ENCODE peak calls at places on chromosomes 2 and 18, in ten cellular contexts. A, O, U, H, T, P, Q, F, S and L are unnamed samples.

GRCh38 chr2:58734365-58734764 is 493.2 kb upstream of the FANCL start:
- DNase-seq in P (no peak), A (no peak), O (no peak), Q (no peak), F (no peak), H (peak), S (peak), U (no peak), T (no peak), L (peak)

GRCh38 chr2:64049633-64050220 is 30.5 kb upstream of the VPS54 start:
- DNase-seq in Q (no peak), A (no peak), F (peak), H (peak), S (peak), T (peak), U (peak), O (no peak), P (peak), L (peak)

GRCh38 chr2:73836141-73836943 is 7.6 kb downstream of the STAMBP start:
- DNase-seq in Q (no peak), O (peak), U (no peak), S (no peak), A (no peak), H (no peak), F (no peak), T (no peak), P (no peak), L (no peak)

GRCh38 chr2:172442072-172442895 is 14.9 kb downstream of the ITGA6 start:
- DNase-seq in Q (peak), S (peak), O (no peak), P (peak), T (peak), U (peak), A (no peak), H (peak), F (peak), L (peak)

GRCh38 chr18:68679531-68679930 is 35.4 kb downstream of the TMX3 start:
- DNase-seq in U (no peak), S (no peak), O (no peak), T (no peak), H (no peak), A (no peak), F (peak), P (no peak), Q (peak), L (no peak)

GRCh38 chr2:28348149-28348567 is 44.5 kb upstream of the FOSL2 start:
- DNase-seq in T (no peak), H (no peak), Q (no peak), F (no peak), O (no peak), A (no peak), U (no peak), S (no peak), P (no peak), L (no peak)

GRCh38 chr18:2846638-2847340 is at the start of gene EMILIN2:
- DNase-seq in H (no peak), O (peak), A (peak), F (peak), P (no peak), U (peak), T (no peak), S (no peak), Q (no peak), L (peak)

GRCh38 chr2:85248741-85249524 is 78.9 kb downstream of the TGOLN2 start:
- DNase-seq in T (peak), S (peak), P (peak), F (peak), H (peak), A (no peak), Q (peak), O (no peak), U (no peak), L (peak)

GRCh38 chr18:27202771-27203170 is 17.7 kb upstream of the CHST9 start:
- DNase-seq in Q (no peak), H (no peak), A (no peak), F (no peak), U (no peak), S (no peak), P (no peak), O (no peak), T (no peak), L (peak)

GRCh38 chr2:99524056-99524455 is 34.2 kb upstream of the REV1 start:
- DNase-seq in H (no peak), O (no peak), F (no peak), U (no peak), Q (no peak), T (no peak), P (no peak), S (no peak), A (no peak), L (no peak)

GRCh38 chr2:220259656-220260055 is 632.2 kb downstream of the SLC4A3 start:
- DNase-seq in T (no peak), Q (no peak), A (no peak), U (no peak), H (no peak), S (no peak), P (no peak), F (no peak), O (no peak), L (no peak)

GRCh38 chr2:176518823-176519222 is 249.6 kb downstream of the MTX2 start:
- DNase-seq in S (no peak), F (no peak), A (no peak), P (no peak), O (no peak), T (no peak), H (no peak), Q (no peak), U (no peak), L (no peak)

GRCh38 chr2:169300617-169301530 is 61.5 kb downstream of the LRP2 start:
- DNase-seq in S (no peak), H (no peak), T (no peak), F (no peak), A (no peak), U (no peak), Q (no peak), O (no peak), P (no peak), L (no peak)

GRCh38 chr2:62305421-62306176 is 109.7 kb downstream of the B3GNT2 start:
- DNase-seq in U (no peak), F (no peak), T (no peak), P (no peak), O (no peak), A (no peak), H (no peak), S (peak), Q (no peak), L (no peak)

GRCh38 chr2:62306751-62307468 is 111.0 kb downstream of the B3GNT2 start:
- DNase-seq in T (no peak), H (no peak), Q (no peak), O (no peak), P (no peak), F (peak), S (peak), A (no peak), U (peak), L (peak)

GRCh38 chr2:62309081-62309464 is 113.2 kb downstream of the B3GNT2 start:
- DNase-seq in O (no peak), U (no peak), P (no peak), S (no peak), F (no peak), Q (no peak), H (no peak), A (no peak), T (no peak), L (no peak)

GRCh38 chr2:62307469-62308389 is 111.8 kb downstream of the B3GNT2 start:
- DNase-seq in F (no peak), Q (no peak), P (no peak), S (peak), T (no peak), U (peak), A (no peak), O (no peak), H (no peak), L (no peak)

DNA sequence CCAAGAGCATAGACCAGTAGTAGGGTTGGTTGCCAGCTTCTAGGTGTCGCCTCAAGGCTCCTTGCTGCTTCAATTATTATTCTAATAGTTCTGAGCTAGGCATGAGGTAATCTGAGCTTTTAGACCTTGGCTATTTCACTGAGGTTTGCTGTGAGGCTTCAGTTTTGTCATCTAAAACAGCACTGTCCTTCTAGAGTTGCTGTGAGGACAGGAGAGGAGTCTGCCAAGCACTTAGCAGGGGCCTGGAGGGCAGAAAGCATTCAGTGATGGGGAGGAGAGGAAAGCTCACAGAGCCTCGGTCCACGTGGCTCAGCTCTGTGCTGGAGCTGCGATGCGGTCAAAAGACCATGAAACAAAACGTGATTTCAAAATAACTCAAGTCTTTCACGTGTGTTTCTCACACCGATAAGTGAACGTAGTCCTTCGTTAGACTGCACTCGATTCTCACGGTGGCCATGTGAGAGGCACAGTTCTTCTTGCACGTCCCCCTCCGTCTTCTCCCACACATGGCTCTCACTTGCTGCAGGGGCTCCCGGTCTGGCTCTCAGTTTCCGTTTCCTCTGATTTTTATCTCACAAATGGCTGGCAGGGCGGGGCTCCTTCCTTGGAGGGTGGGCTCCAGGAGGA is 113.7 kb downstream of the B3GNT2 start:
- DNase-seq in S (no peak), Q (no peak), T (no peak), P (no peak), A (no peak), F (no peak), O (no peak), H (no peak), U (no peak), L (no peak)
- H3K4me3 ChIP-seq in S (no peak), Q (no peak), T (no peak), P (no peak), A (peak), F (no peak), O (no peak), H (no peak), U (no peak), L (no peak)

GRCh38 chr2:27320958-27321543 is 1.8 kb downstream of the MPV17 start:
- DNase-seq in O (peak), S (peak), P (peak), Q (peak), A (no peak), F (peak), T (peak), U (peak), H (peak), L (peak)
- H3K4me3 ChIP-seq in O (no peak), S (peak), P (peak), Q (no peak), A (no peak), F (peak), T (peak), U (no peak), H (peak), L (no peak)

GRCh38 chr2:121698318-121698930 is 38.3 kb downstream of the NIFK start:
- DNase-seq in P (no peak), U (no peak), A (no peak), O (no peak), T (no peak), Q (no peak), S (no peak), F (no peak), H (no peak), L (no peak)

GRCh38 chr2:121697108-121697631 is 39.5 kb downstream of the NIFK start:
- DNase-seq in F (no peak), A (no peak), S (peak), H (no peak), P (no peak), Q (no peak), U (no peak), O (no peak), T (no peak), L (no peak)

GRCh38 chr2:121696410-121696930 is 40.2 kb downstream of the NIFK start:
- DNase-seq in S (no peak), Q (no peak), O (no peak), U (no peak), P (no peak), A (no peak), H (no peak), T (no peak), F (no peak), L (no peak)

GRCh38 chr2:121695179-121695451 is 41.6 kb downstream of the NIFK start:
- DNase-seq in S (no peak), U (no peak), F (no peak), P (no peak), H (no peak), T (no peak), A (no peak), Q (no peak), O (no peak), L (peak)

GRCh38 chr2:121699421-121700328 is 37.0 kb downstream of the NIFK start:
- DNase-seq in S (peak), T (peak), U (peak), H (peak), F (peak), P (peak), O (no peak), Q (no peak), A (no peak), L (peak)
- H3K4me3 ChIP-seq in S (peak), T (no peak), U (peak), H (peak), F (no peak), P (no peak), O (peak), Q (no peak), A (no peak), L (no peak)

GRCh38 chr2:170819941-170820646 is 3.4 kb downstream of the GAD1 start:
- DNase-seq in P (no peak), A (no peak), Q (no peak), T (no peak), F (no peak), S (no peak), H (no peak), U (no peak), O (no peak), L (no peak)
- H3K4me3 ChIP-seq in P (no peak), A (peak), Q (no peak), T (no peak), F (no peak), S (no peak), H (no peak), U (peak), O (no peak), L (no peak)

GRCh38 chr2:16203691-16204090 is 263.3 kb downstream of the MYCN start:
- DNase-seq in S (no peak), U (no peak), A (no peak), F (no peak), H (no peak), P (no peak), Q (no peak), O (peak), T (no peak), L (no peak)

GRCh38 chr2:16205631-16206030 is 265.3 kb downstream of the MYCN start:
- DNase-seq in Q (no peak), H (no peak), F (no peak), T (no peak), U (no peak), S (no peak), P (no peak), A (no peak), O (no peak), L (no peak)

GRCh38 chr2:16206191-16206944 is 266.0 kb downstream of the MYCN start:
- DNase-seq in H (no peak), P (no peak), U (no peak), Q (no peak), O (no peak), T (no peak), A (no peak), F (no peak), S (no peak), L (no peak)

GRCh38 chr2:16204251-16204650 is 263.9 kb downstream of the MYCN start:
- DNase-seq in A (no peak), T (no peak), Q (no peak), U (no peak), S (no peak), P (no peak), O (no peak), H (no peak), F (no peak), L (no peak)

DNA sequence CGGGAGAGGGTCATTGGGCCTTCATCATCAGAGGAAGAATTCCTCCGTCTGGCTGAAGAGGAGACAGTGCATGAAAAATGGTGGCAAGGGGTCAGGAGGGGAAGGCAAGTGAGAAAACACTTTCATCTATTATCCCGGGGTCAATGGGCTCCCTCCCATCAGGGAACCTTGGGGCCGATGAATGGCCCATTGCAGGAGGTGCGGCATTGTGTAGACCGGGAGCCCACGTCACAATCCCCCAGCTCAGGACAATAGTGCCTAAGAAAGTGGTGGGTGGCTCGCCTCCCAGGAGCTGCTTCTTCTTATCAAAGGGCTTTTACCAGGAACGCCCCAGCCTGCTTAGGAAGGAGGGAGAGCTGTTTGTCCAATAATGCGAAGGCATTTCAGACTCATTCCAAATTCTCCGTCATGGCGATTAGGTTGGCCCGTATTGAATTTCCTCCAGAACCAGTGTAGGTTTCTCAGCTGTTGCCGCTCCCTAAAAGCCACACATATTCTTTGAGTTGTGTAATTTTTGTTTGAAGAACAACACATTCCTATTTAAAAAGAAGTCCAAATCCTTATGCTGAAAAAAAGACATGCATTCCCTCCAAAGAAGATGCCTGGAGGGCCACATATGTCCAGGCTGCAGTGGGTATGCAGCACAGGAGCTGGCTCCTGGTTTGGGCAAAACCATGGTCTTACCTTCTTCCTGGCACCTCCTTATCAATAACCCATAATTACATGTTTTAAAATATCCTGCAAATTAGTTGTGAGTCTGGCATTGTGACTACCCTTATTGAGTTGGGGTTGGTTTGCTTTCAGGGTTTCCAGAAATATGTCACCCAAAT is 264.7 kb downstream of the MYCN start:
- DNase-seq in U (no peak), A (no peak), P (peak), F (no peak), H (no peak), O (no peak), Q (no peak), T (no peak), S (no peak), L (no peak)
- H3K4me3 ChIP-seq in U (no peak), A (no peak), P (no peak), F (no peak), H (no peak), O (no peak), Q (no peak), T (no peak), S (no peak), L (no peak)

DNA sequence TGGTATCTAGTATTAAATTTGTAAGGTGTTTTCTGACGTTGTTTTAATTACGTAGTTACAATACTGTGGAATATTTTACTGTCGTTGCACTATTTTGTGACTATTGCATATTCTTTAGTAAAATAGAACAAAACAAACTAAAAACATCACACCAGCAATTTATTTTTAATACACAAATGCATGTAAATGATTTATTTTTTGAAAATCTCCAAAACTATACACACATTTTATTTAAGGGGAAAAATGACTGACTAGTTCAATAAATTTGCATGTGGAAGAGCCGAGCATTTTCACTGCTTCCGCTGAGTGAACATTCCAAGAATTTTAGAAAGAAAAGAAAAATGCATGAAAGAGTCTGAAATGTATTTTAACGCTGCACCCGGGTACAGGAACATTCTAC is 257.6 kb downstream of the MEIS1 start:
- DNase-seq in F (no peak), H (no peak), U (no peak), Q (no peak), S (no peak), A (no peak), O (no peak), T (no peak), P (no peak), L (no peak)
- H3K4me3 ChIP-seq in F (no peak), H (no peak), U (peak), Q (no peak), S (no peak), A (no peak), O (no peak), T (no peak), P (no peak), L (no peak)